ENCODE peak calls at places on chromosome 16, in four cellular contexts. S, R, A and O are unnamed samples.

GRCh38 chr16:3348547-3349167 is 7.0 kb upstream of the OR2C1 start:
- DNase-seq in A (no peak), S (no peak), R (no peak), O (no peak)

GRCh38 chr16:66899945-66900688 is 18.6 kb downstream of the CDH16 start:
- DNase-seq in A (peak; percentile 79), R (peak; percentile 36), S (peak; percentile 59), O (no peak)

GRCh38 chr16:85313541-85314208 is 201.4 kb upstream of the CIBAR2 start:
- DNase-seq in R (no peak), S (no peak), A (no peak), O (no peak)

GRCh38 chr16:70646260-70647241 is at the start of gene IL34:
- DNase-seq in A (no peak), S (no peak), R (no peak), O (no peak)

GRCh38 chr16:56351481-56351880 is 73.9 kb downstream of the AMFR start:
- DNase-seq in R (no peak), S (no peak), A (no peak), O (no peak)

GRCh38 chr16:569445-570254 is at the start of gene PIGQ:
- DNase-seq in S (peak; percentile 62), A (peak; percentile 71), R (peak; percentile 63), O (peak; percentile 44)

GRCh38 chr16:52727878-52728277 is 180.9 kb upstream of the TOX3 start:
- DNase-seq in S (no peak), A (no peak), R (peak; percentile 15), O (no peak)

GRCh38 chr16:3998793-3999478 is 117.3 kb downstream of the ADCY9 start:
- DNase-seq in A (no peak), S (no peak), R (no peak), O (no peak)

GRCh38 chr16:11612110-11612981 is 25.6 kb upstream of the LITAF start:
- DNase-seq in R (peak; percentile 92), S (no peak), A (peak; percentile 35), O (no peak)

GRCh38 chr16:16150117-16150877 is 73.0 kb downstream of the ABCC6 start:
- DNase-seq in R (no peak), S (peak; percentile 59), A (peak; percentile 76), O (no peak)

GRCh38 chr16:50778284-50779163 is 36.6 kb downstream of the CYLD start:
- DNase-seq in R (no peak), A (no peak), S (no peak), O (no peak)

GRCh38 chr16:7272567-7273158 is 60.0 kb upstream of the RBFOX1 start:
- DNase-seq in A (no peak), S (no peak), R (no peak), O (no peak)

GRCh38 chr16:4316732-4317461 is 1.0 kb downstream of the GLIS2 start:
- DNase-seq in R (no peak), A (peak; percentile 60), S (peak; percentile 39), O (no peak)

GRCh38 chr16:30557397-30557949 is 701 bp downstream of the ZNF764 start:
- DNase-seq in S (no peak), R (no peak), A (no peak), O (no peak)

GRCh38 chr16:16138034-16138635 is 85.2 kb downstream of the ABCC6 start:
- DNase-seq in S (no peak), A (no peak), R (no peak), O (no peak)

GRCh38 chr16:31073823-31074072 is 292 bp downstream of the ZNF668 start:
- DNase-seq in A (no peak), S (no peak), R (no peak), O (no peak)

GRCh38 chr16:3606441-3606840 is 5.0 kb downstream of the SLX4 start:
- DNase-seq in A (no peak), S (no peak), R (no peak), O (no peak)

GRCh38 chr16:24844101-24845030 is 1.4 kb upstream of the SLC5A11 start:
- DNase-seq in R (no peak), S (no peak), A (no peak), O (no peak)

GRCh38 chr16:4465977-4466779 is 8.2 kb downstream of the NMRAL1 start:
- DNase-seq in A (peak; percentile 78), R (no peak), S (no peak), O (no peak)

GRCh38 chr16:47947741-47948140 is 208.1 kb downstream of the ABCC12 start:
- DNase-seq in A (no peak), S (no peak), R (no peak), O (no peak)

GRCh38 chr16:17590711-17591654 is 120.2 kb upstream of the XYLT1 start:
- DNase-seq in A (no peak), R (no peak), S (no peak), O (no peak)

GRCh38 chr16:27776556-27776955 is 226.6 kb downstream of the KATNIP start:
- DNase-seq in R (no peak), S (no peak), A (no peak), O (no peak)

GRCh38 chr16:68743664-68744063 is 6.6 kb downstream of the CDH1 start:
- DNase-seq in R (no peak), A (no peak), S (no peak), O (no peak)

GRCh38 chr16:24609740-24610420 is 70.5 kb downstream of the RBBP6 start:
- DNase-seq in A (peak; percentile 35), R (no peak), S (peak; percentile 50), O (peak; percentile 22)

GRCh38 chr16:1654505-1655268 is 23.4 kb upstream of the JPT2 start:
- DNase-seq in S (no peak), R (no peak), A (no peak), O (no peak)

GRCh38 chr16:51683882-51684281 is 532.8 kb upstream of the SALL1 start:
- DNase-seq in R (no peak), S (no peak), A (no peak), O (no peak)

GRCh38 chr16:50747206-50747956 is 5.5 kb downstream of the CYLD start:
- DNase-seq in A (no peak), S (no peak), R (peak; percentile 82), O (no peak)

GRCh38 chr16:921321-921905 is 49.4 kb downstream of the LMF1 start:
- DNase-seq in R (no peak), S (no peak), A (no peak), O (no peak)

GRCh38 chr16:4290236-4290830 is 17.5 kb upstream of the TFAP4 start:
- DNase-seq in A (no peak), R (peak; percentile 77), S (peak; percentile 33), O (no peak)

DNA sequence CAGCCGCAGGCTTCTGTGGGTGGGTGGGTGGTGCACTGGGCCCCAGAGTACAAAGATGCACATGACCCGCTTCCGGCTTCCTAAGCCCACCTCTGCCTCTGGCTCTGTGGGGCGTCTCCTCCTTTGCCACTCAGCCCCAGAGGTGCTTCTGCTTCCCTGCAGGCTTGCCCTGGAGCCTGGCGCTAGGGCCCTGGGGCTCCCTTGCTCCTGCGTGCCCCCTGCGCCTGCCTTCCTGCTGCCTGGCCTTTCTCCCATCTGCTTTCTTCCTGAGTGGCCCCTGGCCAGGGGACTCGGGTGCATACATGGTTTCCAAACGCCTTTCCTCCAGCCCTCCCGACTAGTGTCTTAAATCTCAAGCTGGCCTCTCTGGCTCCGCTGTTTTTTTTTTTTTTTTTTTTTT is 3.4 kb downstream of the WWOX start:
- DNase-seq in S (no peak), A (no peak), R (no peak), O (no peak)
- TF ChIP-seq CTCF in S (no peak), A (no peak), R (no peak), O (no peak)

DNA sequence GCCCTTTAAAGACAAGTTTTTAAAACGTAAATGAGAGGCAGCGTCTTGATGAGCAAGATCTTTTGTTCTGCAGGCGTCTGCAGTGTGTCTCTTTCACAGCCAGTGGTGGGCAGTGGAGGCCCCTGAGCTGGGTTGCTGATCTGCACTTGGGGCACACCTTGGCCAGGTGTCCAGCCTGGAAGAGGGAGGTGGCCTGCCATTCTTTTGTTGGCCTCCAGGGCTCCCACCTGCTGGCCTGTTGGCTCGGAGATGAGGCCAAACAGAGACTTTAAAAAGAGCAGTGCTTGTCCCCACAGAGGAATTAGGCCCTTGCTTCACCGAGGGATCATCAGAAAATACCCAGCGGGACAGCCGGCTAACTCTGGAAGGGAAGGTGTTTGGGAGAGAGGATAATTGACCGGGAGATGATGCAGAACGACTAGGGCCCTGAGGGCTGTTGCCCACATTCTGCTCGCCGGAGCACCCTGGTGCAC is 145.9 kb upstream of the PLCG2 start:
- DNase-seq in A (no peak), S (no peak), R (no peak), O (no peak)
- TF ChIP-seq CTCF in A (no peak), S (peak; percentile 36), R (no peak), O (peak; percentile 57)

DNA sequence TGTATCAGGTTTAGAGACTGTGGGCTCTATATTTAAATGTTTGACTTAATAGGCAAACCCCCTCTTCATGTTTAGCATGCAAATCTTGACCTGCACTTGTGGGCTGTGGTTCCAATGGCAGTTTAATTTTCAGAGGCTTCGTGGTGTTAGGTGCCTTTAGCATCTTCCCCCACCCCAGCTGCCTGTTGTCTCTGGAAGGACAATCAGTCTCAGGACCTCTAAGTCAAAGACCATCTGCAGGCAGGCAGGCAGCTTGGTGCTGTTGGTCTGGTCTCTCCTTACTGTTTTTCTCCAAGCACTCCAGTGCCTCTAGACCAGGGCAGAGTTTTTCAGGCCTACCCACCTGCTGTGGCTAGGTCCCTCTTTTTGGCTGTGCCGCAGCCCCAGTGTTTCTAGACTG is 990.4 kb downstream of the CDH11 start:
- DNase-seq in S (no peak), A (no peak), R (no peak), O (no peak)
- TF ChIP-seq CTCF in S (no peak), A (no peak), R (no peak), O (no peak)

DNA sequence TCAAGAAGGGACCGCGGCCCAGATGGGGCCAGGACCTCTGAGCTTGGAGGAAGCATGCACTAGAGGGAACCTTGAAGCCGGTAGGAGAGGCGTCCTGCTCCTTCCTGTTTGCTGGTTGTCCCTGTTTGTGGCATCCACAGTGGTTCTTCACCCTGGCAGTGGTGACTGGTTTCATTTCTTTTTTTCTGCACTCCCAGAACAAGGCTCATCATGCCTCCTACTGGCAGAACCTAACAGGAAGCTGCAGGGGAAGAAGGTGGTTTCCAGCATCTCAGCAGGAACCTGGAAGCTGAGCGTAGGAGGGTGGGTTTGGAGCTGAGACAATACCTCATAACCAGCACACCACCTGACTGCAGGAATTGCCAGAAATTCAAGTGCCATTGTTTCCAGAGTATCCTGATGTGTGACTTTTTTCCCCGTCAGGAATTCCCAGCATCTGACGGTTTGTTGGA is 5.8 kb downstream of the TMEM231 start:
- DNase-seq in A (no peak), S (peak; percentile 53), R (peak; percentile 79), O (no peak)
- TF ChIP-seq CTCF in A (peak; percentile 67), S (peak; percentile 72), R (peak; percentile 79), O (peak; percentile 40)

GRCh38 chr16:55144656-55145055 is 179.3 kb upstream of the IRX6 start:
- DNase-seq in A (no peak), S (no peak), R (no peak), O (no peak)
- TF ChIP-seq CTCF in A (no peak), S (no peak), R (no peak), O (no peak)

GRCh38 chr16:83966153-83966696 is 1.8 kb upstream of the NECAB2 start:
- DNase-seq in R (no peak), A (no peak), S (no peak), O (no peak)
- TF ChIP-seq CTCF in R (no peak), A (no peak), S (no peak), O (no peak)